ENCODE peak calls at places on chromosomes 6 and 20, in six cellular contexts. One of them, this sample, is unnamed.

GRCh38 chr6:148745926-148746325 is 904 bp upstream of the UST start:
- DNase-seq in cardiac muscle cell: peak; percentile 2
- DNase-seq in HCT116: no peak
- DNase-seq in sigmoid colon: no peak
- DNase-seq in lung: no peak
- DNase-seq in tibial artery: no peak
- DNase-seq in this sample: no peak

GRCh38 chr6:114452785-114453401 is 110.1 kb upstream of the HS3ST5 start:
- DNase-seq in cardiac muscle cell: no peak
- DNase-seq in HCT116: no peak
- DNase-seq in sigmoid colon: no peak
- DNase-seq in lung: no peak
- DNase-seq in tibial artery: no peak
- DNase-seq in this sample: no peak

GRCh38 chr6:42255050-42255449 is 37.4 kb upstream of the MRPS10 start:
- DNase-seq in cardiac muscle cell: no peak
- DNase-seq in HCT116: no peak
- DNase-seq in sigmoid colon: no peak
- DNase-seq in lung: no peak
- DNase-seq in tibial artery: no peak
- DNase-seq in this sample: no peak

GRCh38 chr6:11921017-11921438 is 91.1 kb upstream of the HIVEP1 start:
- DNase-seq in cardiac muscle cell: peak; percentile 27
- DNase-seq in HCT116: peak; percentile 8
- DNase-seq in sigmoid colon: peak; percentile 75
- DNase-seq in lung: no peak
- DNase-seq in tibial artery: peak; percentile 83
- DNase-seq in this sample: no peak

GRCh38 chr20:38878798-38879197 is 47.4 kb upstream of the FAM83D start:
- DNase-seq in cardiac muscle cell: peak; percentile 85
- DNase-seq in HCT116: no peak
- DNase-seq in sigmoid colon: no peak
- DNase-seq in lung: no peak
- DNase-seq in tibial artery: no peak
- DNase-seq in this sample: peak; percentile 52

GRCh38 chr6:139308936-139309603 is 17.3 kb upstream of the TXLNB start:
- DNase-seq in cardiac muscle cell: no peak
- DNase-seq in HCT116: no peak
- DNase-seq in sigmoid colon: peak; percentile 76
- DNase-seq in lung: peak; percentile 35
- DNase-seq in tibial artery: no peak
- DNase-seq in this sample: no peak

GRCh38 chr6:131828080-131828479 is 20.3 kb downstream of the ENPP1 start:
- DNase-seq in cardiac muscle cell: no peak
- DNase-seq in HCT116: no peak
- DNase-seq in sigmoid colon: no peak
- DNase-seq in lung: no peak
- DNase-seq in tibial artery: no peak
- DNase-seq in this sample: no peak

GRCh38 chr6:12969933-12970332 is 253.4 kb downstream of the PHACTR1 start:
- DNase-seq in cardiac muscle cell: no peak
- DNase-seq in HCT116: no peak
- DNase-seq in sigmoid colon: no peak
- DNase-seq in lung: no peak
- DNase-seq in tibial artery: no peak
- DNase-seq in this sample: no peak

GRCh38 chr6:132364249-132364648 is 37.0 kb downstream of the MOXD1 start:
- DNase-seq in cardiac muscle cell: no peak
- DNase-seq in HCT116: no peak
- DNase-seq in sigmoid colon: no peak
- DNase-seq in lung: no peak
- DNase-seq in tibial artery: no peak
- DNase-seq in this sample: no peak

GRCh38 chr6:105607624-105608392 is 204.9 kb upstream of the PREP start:
- DNase-seq in cardiac muscle cell: no peak
- DNase-seq in HCT116: no peak
- DNase-seq in sigmoid colon: no peak
- DNase-seq in lung: no peak
- DNase-seq in tibial artery: no peak
- DNase-seq in this sample: no peak

GRCh38 chr6:52647199-52647598 is 23.7 kb upstream of the TMEM14A start:
- DNase-seq in cardiac muscle cell: no peak
- DNase-seq in HCT116: no peak
- DNase-seq in sigmoid colon: no peak
- DNase-seq in lung: no peak
- DNase-seq in tibial artery: no peak
- DNase-seq in this sample: no peak

GRCh38 chr20:5354871-5355270 is 38.1 kb upstream of the PROKR2 start:
- DNase-seq in cardiac muscle cell: no peak
- DNase-seq in HCT116: no peak
- DNase-seq in sigmoid colon: no peak
- DNase-seq in lung: no peak
- DNase-seq in tibial artery: no peak
- DNase-seq in this sample: no peak

GRCh38 chr20:17878912-17879602 is 89.5 kb downstream of the SNX5 start:
- DNase-seq in cardiac muscle cell: no peak
- DNase-seq in HCT116: no peak
- DNase-seq in sigmoid colon: peak; percentile 27
- DNase-seq in lung: no peak
- DNase-seq in tibial artery: no peak
- DNase-seq in this sample: peak; percentile 50

GRCh38 chr6:15384901-15385300 is 139.0 kb downstream of the JARID2 start:
- DNase-seq in cardiac muscle cell: no peak
- DNase-seq in HCT116: no peak
- DNase-seq in sigmoid colon: no peak
- DNase-seq in lung: no peak
- DNase-seq in tibial artery: no peak
- DNase-seq in this sample: peak; percentile 70

GRCh38 chr6:113092795-113093194 is 745.7 kb downstream of the RFPL4B start:
- DNase-seq in cardiac muscle cell: no peak
- DNase-seq in HCT116: no peak
- DNase-seq in sigmoid colon: no peak
- DNase-seq in lung: no peak
- DNase-seq in tibial artery: no peak
- DNase-seq in this sample: no peak

GRCh38 chr20:39066464-39066863 is 104.3 kb downstream of the DHX35 start:
- DNase-seq in cardiac muscle cell: peak; percentile 45
- DNase-seq in HCT116: no peak
- DNase-seq in sigmoid colon: no peak
- DNase-seq in lung: no peak
- DNase-seq in tibial artery: no peak
- DNase-seq in this sample: peak; percentile 7

GRCh38 chr6:3516094-3516493 is 59.2 kb upstream of the SLC22A23 start:
- DNase-seq in cardiac muscle cell: no peak
- DNase-seq in HCT116: no peak
- DNase-seq in sigmoid colon: no peak
- DNase-seq in lung: no peak
- DNase-seq in tibial artery: no peak
- DNase-seq in this sample: no peak

GRCh38 chr6:43989556-43990248 is 137.6 kb downstream of the MRPL14 start:
- DNase-seq in cardiac muscle cell: no peak
- DNase-seq in HCT116: no peak
- DNase-seq in sigmoid colon: no peak
- DNase-seq in lung: no peak
- DNase-seq in tibial artery: no peak
- DNase-seq in this sample: no peak

GRCh38 chr6:45677381-45677992 is 299.8 kb upstream of the SUPT3H start:
- DNase-seq in cardiac muscle cell: no peak
- DNase-seq in HCT116: no peak
- DNase-seq in sigmoid colon: no peak
- DNase-seq in lung: no peak
- DNase-seq in tibial artery: no peak
- DNase-seq in this sample: no peak

GRCh38 chr6:144482142-144482541 is 197.0 kb downstream of the UTRN start:
- DNase-seq in cardiac muscle cell: peak; percentile 73
- DNase-seq in HCT116: peak; percentile 60
- DNase-seq in sigmoid colon: peak; percentile 79
- DNase-seq in lung: peak; percentile 74
- DNase-seq in tibial artery: peak; percentile 83
- DNase-seq in this sample: peak; percentile 78

GRCh38 chr6:109722564-109723254 is 31.6 kb downstream of the FIG4 start:
- DNase-seq in cardiac muscle cell: no peak
- DNase-seq in HCT116: no peak
- DNase-seq in sigmoid colon: no peak
- DNase-seq in lung: no peak
- DNase-seq in tibial artery: no peak
- DNase-seq in this sample: no peak

GRCh38 chr20:49964964-49965780 is 17.6 kb upstream of the SNAI1 start:
- DNase-seq in cardiac muscle cell: peak; percentile 62
- DNase-seq in HCT116: peak; percentile 54
- DNase-seq in sigmoid colon: peak; percentile 46
- DNase-seq in lung: no peak
- DNase-seq in tibial artery: no peak
- DNase-seq in this sample: peak; percentile 80

GRCh38 chr6:3341467-3341866 is 82.7 kb downstream of the PSMG4 start:
- DNase-seq in cardiac muscle cell: peak; percentile 7
- DNase-seq in HCT116: no peak
- DNase-seq in sigmoid colon: peak; percentile 74
- DNase-seq in lung: no peak
- DNase-seq in tibial artery: no peak
- DNase-seq in this sample: peak; percentile 70

GRCh38 chr6:36657942-36658544 is 20.5 kb upstream of the CDKN1A start:
- DNase-seq in cardiac muscle cell: no peak
- DNase-seq in HCT116: no peak
- DNase-seq in sigmoid colon: no peak
- DNase-seq in lung: no peak
- DNase-seq in tibial artery: no peak
- DNase-seq in this sample: no peak

GRCh38 chr6:18990313-18990978 is 603.3 kb downstream of the RNF144B start:
- DNase-seq in cardiac muscle cell: peak; percentile 89
- DNase-seq in HCT116: peak; percentile 55
- DNase-seq in sigmoid colon: peak; percentile 77
- DNase-seq in lung: peak; percentile 79
- DNase-seq in tibial artery: peak; percentile 73
- DNase-seq in this sample: peak; percentile 84

GRCh38 chr20:22523128-22523498 is 61.3 kb downstream of the FOXA2 start:
- DNase-seq in cardiac muscle cell: no peak
- DNase-seq in HCT116: no peak
- DNase-seq in sigmoid colon: no peak
- DNase-seq in lung: no peak
- DNase-seq in tibial artery: no peak
- DNase-seq in this sample: no peak

GRCh38 chr6:46894429-46894828 is 27.3 kb downstream of the ADGRF5 start:
- DNase-seq in cardiac muscle cell: no peak
- DNase-seq in HCT116: no peak
- DNase-seq in sigmoid colon: no peak
- DNase-seq in lung: no peak
- DNase-seq in tibial artery: no peak
- DNase-seq in this sample: no peak

GRCh38 chr20:33909331-33909921 is 84.3 kb upstream of the RALY start:
- DNase-seq in cardiac muscle cell: no peak
- DNase-seq in HCT116: peak; percentile 12
- DNase-seq in sigmoid colon: no peak
- DNase-seq in lung: peak; percentile 69
- DNase-seq in tibial artery: no peak
- DNase-seq in this sample: peak; percentile 68

GRCh38 chr6:105804436-105804835 is 281.7 kb upstream of the PRDM1 start:
- DNase-seq in cardiac muscle cell: no peak
- DNase-seq in HCT116: no peak
- DNase-seq in sigmoid colon: no peak
- DNase-seq in lung: no peak
- DNase-seq in tibial artery: no peak
- DNase-seq in this sample: no peak

DNA sequence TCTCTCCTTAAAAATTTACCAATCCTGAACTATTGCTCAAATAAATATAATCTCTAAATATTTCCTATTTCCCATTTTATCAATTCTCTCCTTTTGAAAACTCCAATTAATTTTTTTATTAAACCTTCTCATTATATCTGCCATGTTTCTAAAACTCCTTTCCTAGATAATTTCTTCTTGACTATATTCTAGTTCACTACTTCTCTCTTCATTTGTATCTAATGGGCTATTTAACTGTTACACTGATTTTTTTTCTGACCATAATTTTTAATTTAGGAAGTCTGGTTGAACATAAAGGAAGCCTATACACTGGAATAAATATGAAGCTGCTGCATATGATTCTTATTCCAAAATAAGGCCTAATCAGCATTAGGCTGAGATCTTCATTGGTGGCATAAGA is 96.3 kb upstream of the PLN start:
- DNase-seq in cardiac muscle cell: no peak
- DNase-seq in HCT116: no peak
- DNase-seq in sigmoid colon: no peak
- DNase-seq in lung: no peak
- DNase-seq in tibial artery: no peak
- DNase-seq in this sample: no peak
- H3K9me3 ChIP-seq in cardiac muscle cell: no peaks in the 10 kb centered on the region
- H3K9me3 ChIP-seq in HCT116: no peaks in the 10 kb centered on the region
- H3K9me3 ChIP-seq in sigmoid colon: peaks cover 5% of the 10 kb centered on the region
- H3K9me3 ChIP-seq in lung: peaks cover 15% of the 10 kb centered on the region
- H3K9me3 ChIP-seq in tibial artery: peaks cover 32% of the 10 kb centered on the region
- H3K9me3 ChIP-seq in this sample: no peaks in the 10 kb centered on the region

GRCh38 chr20:64210661-64211369 is 44.7 kb upstream of the PCMTD2 start:
- DNase-seq in cardiac muscle cell: no peak
- DNase-seq in HCT116: no peak
- DNase-seq in sigmoid colon: no peak
- DNase-seq in lung: no peak
- DNase-seq in tibial artery: no peak
- DNase-seq in this sample: no peak
- H3K4me1 ChIP-seq in cardiac muscle cell: no peaks in the 10 kb centered on the region
- H3K4me1 ChIP-seq in HCT116: no peaks in the 10 kb centered on the region
- H3K4me1 ChIP-seq in sigmoid colon: peaks cover 24% of the 10 kb centered on the region
- H3K4me1 ChIP-seq in lung: peaks cover 5% of the 10 kb centered on the region
- H3K4me1 ChIP-seq in tibial artery: no peaks in the 10 kb centered on the region
- H3K4me1 ChIP-seq in this sample: no peaks in the 10 kb centered on the region

GRCh38 chr6:7974932-7975763 is 64.6 kb upstream of the TXNDC5 start:
- DNase-seq in cardiac muscle cell: no peak
- DNase-seq in HCT116: peak; percentile 95
- DNase-seq in sigmoid colon: peak; percentile 89
- DNase-seq in lung: peak; percentile 75
- DNase-seq in tibial artery: peak; percentile 85
- DNase-seq in this sample: no peak
- H3K4me3 ChIP-seq in cardiac muscle cell: no peak overlapping the region
- H3K4me3 ChIP-seq in HCT116: no peak overlapping the region
- H3K4me3 ChIP-seq in sigmoid colon: no peak overlapping the region
- H3K4me3 ChIP-seq in lung: no peak overlapping the region
- H3K4me3 ChIP-seq in tibial artery: no peak overlapping the region
- H3K4me3 ChIP-seq in this sample: no peak overlapping the region

GRCh38 chr6:168302534-168302933 is 17.0 kb downstream of the DACT2 start:
- DNase-seq in cardiac muscle cell: no peak
- DNase-seq in HCT116: no peak
- DNase-seq in sigmoid colon: no peak
- DNase-seq in lung: no peak
- DNase-seq in tibial artery: peak; percentile 21
- DNase-seq in this sample: no peak
- H3K9me3 ChIP-seq in cardiac muscle cell: no peaks in the 10 kb centered on the region
- H3K9me3 ChIP-seq in HCT116: no peaks in the 10 kb centered on the region
- H3K9me3 ChIP-seq in sigmoid colon: no peaks in the 10 kb centered on the region
- H3K9me3 ChIP-seq in lung: no peaks in the 10 kb centered on the region
- H3K9me3 ChIP-seq in tibial artery: no peaks in the 10 kb centered on the region
- H3K9me3 ChIP-seq in this sample: no peaks in the 10 kb centered on the region